ENCODE peak calls at places on chromosome 13, in four cellular contexts. D is IMR-90, R is cardiac muscle cell, B is gastrocnemius medialis. N is an unnamed sample. For H3K4me1, the result is how much of the 10 kb centered on the place peaks cover.

GRCh38 chr13:75938811-75939525 is 302.8 kb downstream of the LMO7 start:
- DNase-seq in D (peak), R (peak), B (no peak), N (no peak)

GRCh38 chr13:66657165-66657895 is 572.8 kb downstream of the PCDH9 start:
- DNase-seq in D (peak), R (peak), B (peak), N (peak)

GRCh38 chr13:114067381-114067885 is 65.0 kb downstream of the RASA3 start:
- DNase-seq in R (peak), B (no peak), D (peak), N (no peak)

GRCh38 chr13:112793545-112794445 is 104.0 kb downstream of the ATP11A start:
- DNase-seq in D (no peak), B (no peak), R (no peak), N (no peak)

GRCh38 chr13:44373601-44374347 is at the start of gene SERP2:
- DNase-seq in R (peak), B (no peak), D (no peak), N (no peak)

GRCh38 chr13:51999525-51999924 is 11.7 kb downstream of the ATP7B start:
- DNase-seq in B (peak), D (peak), R (peak), N (no peak)

GRCh38 chr13:91054902-91055301 is 292.6 kb upstream of the MIR17HG start:
- DNase-seq in D (no peak), R (no peak), B (no peak), N (no peak)

GRCh38 chr13:102141625-102142472 is 260.0 kb downstream of the FGF14 start:
- DNase-seq in D (peak), B (no peak), R (peak), N (no peak)

DNA sequence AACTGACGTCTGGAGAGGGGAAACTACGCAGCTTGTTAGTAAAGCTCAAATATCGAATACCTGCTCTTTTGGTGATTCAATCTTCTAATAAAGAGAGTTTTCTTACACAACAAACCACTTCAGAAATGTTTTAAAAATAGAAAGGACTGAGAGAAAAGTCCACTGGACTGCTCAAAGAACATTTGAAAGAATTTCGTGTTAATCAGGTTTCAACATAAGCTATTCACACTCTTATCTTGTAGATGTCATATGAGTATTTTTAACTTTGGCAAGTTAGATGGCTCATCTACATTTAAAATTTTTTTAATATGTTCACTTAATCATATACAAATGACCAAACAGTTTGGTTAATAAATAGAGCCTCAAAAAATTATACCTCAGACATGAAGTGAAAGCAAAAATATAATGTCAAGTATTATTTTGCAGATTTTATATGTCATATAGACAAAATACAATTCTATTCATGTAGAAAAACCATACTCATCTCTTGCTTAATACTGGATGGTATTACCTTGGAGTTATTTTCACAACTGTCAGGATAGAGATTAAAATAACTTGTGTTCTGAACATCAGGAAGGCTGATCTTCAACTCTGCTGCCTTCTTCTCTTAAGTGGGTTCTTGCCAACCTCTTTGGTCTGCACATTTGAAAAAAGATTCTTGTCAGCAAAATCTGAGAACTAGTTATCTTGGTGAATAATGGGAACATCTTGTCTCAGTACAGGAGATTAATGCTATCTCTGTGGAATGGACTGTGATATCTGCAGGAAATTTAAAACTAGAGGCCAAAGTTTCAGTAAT is 95.4 kb upstream of the FAM216B start:
- DNase-seq in D (no peak), B (no peak), R (peak), N (no peak)
- H3K4me1 ChIP-seq in D (under half), B (under half), R (under half), N (under half)

DNA sequence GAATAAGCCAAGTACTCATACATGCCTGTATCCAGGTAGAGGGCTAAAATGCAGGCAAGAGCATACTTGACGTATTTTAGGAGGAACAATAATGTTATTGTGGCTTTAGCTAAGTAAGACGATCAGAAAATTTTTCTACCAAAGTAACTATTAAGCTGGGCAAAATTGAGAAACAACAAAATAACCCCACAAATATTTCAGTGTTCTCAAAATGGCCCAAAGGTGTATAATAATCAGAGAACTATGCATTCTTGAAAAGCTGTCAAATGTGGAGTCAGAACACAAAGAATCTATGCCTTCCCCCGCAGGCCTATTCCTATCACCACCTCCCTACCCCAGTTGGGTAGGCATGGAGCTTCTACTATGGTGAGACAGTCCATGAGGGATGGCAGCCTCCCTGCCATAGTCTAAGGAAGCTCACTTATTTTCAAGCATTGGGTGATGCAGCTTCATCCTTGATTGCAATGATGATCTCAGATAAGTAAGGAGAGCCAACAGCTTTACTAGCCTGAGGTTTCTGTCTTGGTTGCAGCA is 1132.5 kb upstream of the SPRY2 start:
- DNase-seq in R (no peak), D (no peak), B (no peak), N (no peak)
- H3K4me1 ChIP-seq in R (under half), D (under half), B (under half), N (under half)

GRCh38 chr13:28376604-28377003 is 118.3 kb downstream of the FLT1 start:
- DNase-seq in B (no peak), D (no peak), R (no peak), N (no peak)

GRCh38 chr13:28380319-28380718 is 114.6 kb downstream of the FLT1 start:
- DNase-seq in R (no peak), B (no peak), D (no peak), N (no peak)

GRCh38 chr13:28384789-28385188 is 110.1 kb downstream of the FLT1 start:
- DNase-seq in R (no peak), D (no peak), B (no peak), N (no peak)

GRCh38 chr13:28375250-28375930 is 119.5 kb downstream of the FLT1 start:
- DNase-seq in B (no peak), R (no peak), D (no peak), N (no peak)

GRCh38 chr13:28379371-28380083 is 115.4 kb downstream of the FLT1 start:
- DNase-seq in B (no peak), D (no peak), R (no peak), N (no peak)
- H3K4me1 ChIP-seq in B (under half), D (under half), R (under half), N (under half)

DNA sequence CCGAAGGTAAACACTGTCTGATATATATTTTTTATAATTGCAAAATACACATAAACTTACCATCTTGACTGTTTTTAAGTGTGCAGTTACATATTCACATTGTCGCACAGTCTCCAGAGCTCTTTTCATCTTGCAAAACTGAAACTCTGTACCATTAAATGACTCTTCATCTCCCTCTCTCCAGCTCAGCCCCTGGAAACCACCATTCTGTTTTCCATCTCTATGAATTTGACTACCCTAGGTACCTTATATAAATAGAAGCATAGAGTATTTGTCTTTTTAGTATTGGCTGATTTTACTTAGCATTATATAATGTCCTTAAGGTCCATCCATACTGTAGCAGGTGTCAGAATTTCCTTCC is 45.8 kb downstream of the LRCH1 start:
- DNase-seq in B (no peak), D (no peak), R (no peak), N (no peak)
- H3K4me1 ChIP-seq in B (under half), D (under half), R (under half), N (half or more)

N was measured in tibial artery.